ENCODE peak calls at places on chromosomes 16 and 17, in seven cellular contexts. One of them, this sample, is unnamed.

GRCh38 chr16:57000271-57001025 is 11.1 kb downstream of the NLRC5 start:
- DNase-seq in cardiac fibroblast: peak
- DNase-seq in heart left ventricle: peak
- DNase-seq in EL: peak
- DNase-seq in ELR: peak
- DNase-seq in smooth muscle cell of the brain vasculature: no peak
- DNase-seq in right cardiac atrium: peak
- DNase-seq in this sample: peak

GRCh38 chr17:42288985-42289862 is 926 bp downstream of the STAT5A start:
- DNase-seq in EL: no peak
- DNase-seq in ELR: no peak
- DNase-seq in smooth muscle cell of the brain vasculature: no peak
- DNase-seq in heart left ventricle: no peak
- DNase-seq in right cardiac atrium: peak
- DNase-seq in cardiac fibroblast: no peak
- DNase-seq in this sample: no peak

GRCh38 chr16:88505405-88506082 is 52.5 kb downstream of the ZFPM1 start:
- DNase-seq in smooth muscle cell of the brain vasculature: no peak
- DNase-seq in ELR: peak
- DNase-seq in cardiac fibroblast: peak
- DNase-seq in heart left ventricle: no peak
- DNase-seq in right cardiac atrium: peak
- DNase-seq in EL: peak
- DNase-seq in this sample: peak

GRCh38 chr16:84553873-84554399 is 49.5 kb upstream of the MEAK7 start:
- DNase-seq in right cardiac atrium: no peak
- DNase-seq in cardiac fibroblast: no peak
- DNase-seq in heart left ventricle: peak
- DNase-seq in EL: no peak
- DNase-seq in ELR: no peak
- DNase-seq in smooth muscle cell of the brain vasculature: no peak
- DNase-seq in this sample: no peak

GRCh38 chr17:63700528-63701441 is 860 bp upstream of the LIMD2 start:
- DNase-seq in EL: peak
- DNase-seq in ELR: peak
- DNase-seq in cardiac fibroblast: peak
- DNase-seq in smooth muscle cell of the brain vasculature: no peak
- DNase-seq in heart left ventricle: peak
- DNase-seq in right cardiac atrium: peak
- DNase-seq in this sample: peak

GRCh38 chr16:11665071-11665491 is 3.2 kb upstream of the SNN start:
- DNase-seq in heart left ventricle: no peak
- DNase-seq in ELR: no peak
- DNase-seq in EL: no peak
- DNase-seq in smooth muscle cell of the brain vasculature: no peak
- DNase-seq in right cardiac atrium: peak
- DNase-seq in cardiac fibroblast: no peak
- DNase-seq in this sample: no peak

GRCh38 chr16:88060524-88061219 is 109.4 kb downstream of the BANP start:
- DNase-seq in cardiac fibroblast: no peak
- DNase-seq in smooth muscle cell of the brain vasculature: no peak
- DNase-seq in EL: no peak
- DNase-seq in ELR: no peak
- DNase-seq in heart left ventricle: no peak
- DNase-seq in right cardiac atrium: no peak
- DNase-seq in this sample: no peak

GRCh38 chr16:76963614-76964315 is 227.2 kb upstream of the MON1B start:
- DNase-seq in right cardiac atrium: no peak
- DNase-seq in smooth muscle cell of the brain vasculature: no peak
- DNase-seq in EL: no peak
- DNase-seq in ELR: no peak
- DNase-seq in heart left ventricle: no peak
- DNase-seq in cardiac fibroblast: no peak
- DNase-seq in this sample: no peak

GRCh38 chr17:69048634-69049033 is 12.1 kb downstream of the ABCA9 start:
- DNase-seq in smooth muscle cell of the brain vasculature: no peak
- DNase-seq in right cardiac atrium: no peak
- DNase-seq in cardiac fibroblast: no peak
- DNase-seq in EL: no peak
- DNase-seq in heart left ventricle: no peak
- DNase-seq in ELR: no peak
- DNase-seq in this sample: no peak

GRCh38 chr17:57067162-57067561 is 17.9 kb upstream of the AKAP1 start:
- DNase-seq in heart left ventricle: no peak
- DNase-seq in smooth muscle cell of the brain vasculature: no peak
- DNase-seq in ELR: no peak
- DNase-seq in right cardiac atrium: no peak
- DNase-seq in EL: no peak
- DNase-seq in cardiac fibroblast: no peak
- DNase-seq in this sample: no peak

GRCh38 chr16:67598527-67598926 is 36.2 kb downstream of the CTCF start:
- DNase-seq in cardiac fibroblast: peak
- DNase-seq in right cardiac atrium: no peak
- DNase-seq in EL: no peak
- DNase-seq in smooth muscle cell of the brain vasculature: no peak
- DNase-seq in ELR: no peak
- DNase-seq in heart left ventricle: no peak
- DNase-seq in this sample: peak

GRCh38 chr16:50267151-50267631 is 840 bp downstream of the ADCY7 start:
- DNase-seq in smooth muscle cell of the brain vasculature: no peak
- DNase-seq in cardiac fibroblast: no peak
- DNase-seq in ELR: peak
- DNase-seq in heart left ventricle: peak
- DNase-seq in right cardiac atrium: peak
- DNase-seq in EL: no peak
- DNase-seq in this sample: no peak

GRCh38 chr16:70759666-70760065 is 41.3 kb downstream of the VAC14 start:
- DNase-seq in EL: no peak
- DNase-seq in ELR: no peak
- DNase-seq in heart left ventricle: no peak
- DNase-seq in cardiac fibroblast: no peak
- DNase-seq in right cardiac atrium: peak
- DNase-seq in smooth muscle cell of the brain vasculature: no peak
- DNase-seq in this sample: peak

GRCh38 chr17:8954339-8954738 is 11.2 kb downstream of the PIK3R5 start:
- DNase-seq in right cardiac atrium: peak
- DNase-seq in heart left ventricle: peak
- DNase-seq in ELR: no peak
- DNase-seq in EL: no peak
- DNase-seq in cardiac fibroblast: no peak
- DNase-seq in smooth muscle cell of the brain vasculature: no peak
- DNase-seq in this sample: no peak

GRCh38 chr17:48543854-48544355 is 1.0 kb downstream of the HOXB2 start:
- DNase-seq in EL: no peak
- DNase-seq in smooth muscle cell of the brain vasculature: no peak
- DNase-seq in heart left ventricle: no peak
- DNase-seq in cardiac fibroblast: no peak
- DNase-seq in right cardiac atrium: no peak
- DNase-seq in ELR: no peak
- DNase-seq in this sample: no peak

GRCh38 chr16:49491111-49491670 is 117.6 kb downstream of the C16orf78 start:
- DNase-seq in ELR: no peak
- DNase-seq in smooth muscle cell of the brain vasculature: no peak
- DNase-seq in heart left ventricle: peak
- DNase-seq in cardiac fibroblast: no peak
- DNase-seq in EL: no peak
- DNase-seq in right cardiac atrium: no peak
- DNase-seq in this sample: no peak

GRCh38 chr17:34011599-34011998 is 243.5 kb upstream of the CCL2 start:
- DNase-seq in right cardiac atrium: no peak
- DNase-seq in smooth muscle cell of the brain vasculature: no peak
- DNase-seq in ELR: no peak
- DNase-seq in heart left ventricle: no peak
- DNase-seq in EL: no peak
- DNase-seq in cardiac fibroblast: no peak
- DNase-seq in this sample: no peak

GRCh38 chr17:4509923-4510614 is 11.4 kb downstream of the SPNS2 start:
- DNase-seq in cardiac fibroblast: no peak
- DNase-seq in right cardiac atrium: peak
- DNase-seq in EL: no peak
- DNase-seq in heart left ventricle: peak
- DNase-seq in ELR: no peak
- DNase-seq in smooth muscle cell of the brain vasculature: peak
- DNase-seq in this sample: peak

GRCh38 chr17:1627219-1627986 is 1.2 kb downstream of the SLC43A2 start:
- DNase-seq in EL: no peak
- DNase-seq in ELR: no peak
- DNase-seq in right cardiac atrium: no peak
- DNase-seq in smooth muscle cell of the brain vasculature: no peak
- DNase-seq in heart left ventricle: no peak
- DNase-seq in cardiac fibroblast: no peak
- DNase-seq in this sample: no peak

GRCh38 chr16:11795887-11796226 is 1.2 kb downstream of the ZC3H7A start:
- DNase-seq in ELR: no peak
- DNase-seq in smooth muscle cell of the brain vasculature: no peak
- DNase-seq in EL: no peak
- DNase-seq in heart left ventricle: no peak
- DNase-seq in right cardiac atrium: no peak
- DNase-seq in cardiac fibroblast: no peak
- DNase-seq in this sample: no peak